ENCODE peak calls at places on chromosomes 16 and 17, in eight cellular contexts. One of them, this sample, is unnamed.

GRCh38 chr16:75789237-75789636 is 62.9 kb upstream of the CPHXL start:
- DNase-seq in tibial nerve: peak
- DNase-seq in endothelial cell of umbilical vein: peak
- DNase-seq in body of pancreas: peak
- DNase-seq in aorta: no peak
- DNase-seq in tibial artery: no peak
- DNase-seq in coronary artery: no peak
- DNase-seq in heart right ventricle: no peak
- DNase-seq in this sample: peak

GRCh38 chr17:49472527-49472926 is 22.6 kb upstream of the NGFR start:
- DNase-seq in tibial nerve: no peak
- DNase-seq in endothelial cell of umbilical vein: no peak
- DNase-seq in body of pancreas: no peak
- DNase-seq in aorta: no peak
- DNase-seq in tibial artery: no peak
- DNase-seq in coronary artery: no peak
- DNase-seq in heart right ventricle: no peak
- DNase-seq in this sample: no peak

GRCh38 chr17:47896672-47897490 is 845 bp downstream of the SP2 start:
- DNase-seq in tibial nerve: no peak
- DNase-seq in endothelial cell of umbilical vein: peak
- DNase-seq in body of pancreas: no peak
- DNase-seq in aorta: no peak
- DNase-seq in tibial artery: no peak
- DNase-seq in coronary artery: no peak
- DNase-seq in heart right ventricle: no peak
- DNase-seq in this sample: no peak

GRCh38 chr16:3123986-3124886 is 10.6 kb upstream of the ZNF213 start:
- DNase-seq in tibial nerve: peak
- DNase-seq in endothelial cell of umbilical vein: peak
- DNase-seq in body of pancreas: peak
- DNase-seq in aorta: peak
- DNase-seq in tibial artery: peak
- DNase-seq in coronary artery: peak
- DNase-seq in heart right ventricle: peak
- DNase-seq in this sample: peak

GRCh38 chr17:71905632-71906031 is 215.2 kb upstream of the SOX9 start:
- DNase-seq in tibial nerve: no peak
- DNase-seq in endothelial cell of umbilical vein: no peak
- DNase-seq in body of pancreas: no peak
- DNase-seq in aorta: no peak
- DNase-seq in tibial artery: no peak
- DNase-seq in coronary artery: no peak
- DNase-seq in heart right ventricle: no peak
- DNase-seq in this sample: no peak

GRCh38 chr17:73309727-73310555 is 1.9 kb downstream of the CDC42EP4 start:
- DNase-seq in tibial nerve: no peak
- DNase-seq in endothelial cell of umbilical vein: peak
- DNase-seq in body of pancreas: peak
- DNase-seq in aorta: no peak
- DNase-seq in tibial artery: no peak
- DNase-seq in coronary artery: peak
- DNase-seq in heart right ventricle: no peak
- DNase-seq in this sample: no peak

GRCh38 chr17:16027708-16028584 is 28.3 kb downstream of the TTC19 start:
- DNase-seq in tibial nerve: no peak
- DNase-seq in endothelial cell of umbilical vein: peak
- DNase-seq in body of pancreas: peak
- DNase-seq in aorta: no peak
- DNase-seq in tibial artery: no peak
- DNase-seq in coronary artery: no peak
- DNase-seq in heart right ventricle: no peak
- DNase-seq in this sample: peak

GRCh38 chr17:39782481-39782880 is 44.7 kb downstream of the GRB7 start:
- DNase-seq in tibial nerve: no peak
- DNase-seq in endothelial cell of umbilical vein: peak
- DNase-seq in body of pancreas: peak
- DNase-seq in aorta: no peak
- DNase-seq in tibial artery: no peak
- DNase-seq in coronary artery: no peak
- DNase-seq in heart right ventricle: no peak
- DNase-seq in this sample: no peak

GRCh38 chr16:85659805-85660511 is 28.8 kb downstream of the GINS2 start:
- DNase-seq in tibial nerve: peak
- DNase-seq in endothelial cell of umbilical vein: peak
- DNase-seq in body of pancreas: peak
- DNase-seq in aorta: peak
- DNase-seq in tibial artery: peak
- DNase-seq in coronary artery: no peak
- DNase-seq in heart right ventricle: peak
- DNase-seq in this sample: peak

GRCh38 chr17:19833914-19834313 is 33.8 kb downstream of the ULK2 start:
- DNase-seq in tibial nerve: no peak
- DNase-seq in endothelial cell of umbilical vein: no peak
- DNase-seq in body of pancreas: no peak
- DNase-seq in aorta: no peak
- DNase-seq in tibial artery: no peak
- DNase-seq in coronary artery: no peak
- DNase-seq in heart right ventricle: no peak
- DNase-seq in this sample: no peak

GRCh38 chr17:31900877-31901276 is 631 bp downstream of the UTP6 start:
- DNase-seq in tibial nerve: no peak
- DNase-seq in endothelial cell of umbilical vein: no peak
- DNase-seq in body of pancreas: no peak
- DNase-seq in aorta: no peak
- DNase-seq in tibial artery: no peak
- DNase-seq in coronary artery: no peak
- DNase-seq in heart right ventricle: no peak
- DNase-seq in this sample: peak

GRCh38 chr17:77843878-77844260 is 114.6 kb upstream of the TNRC6C start:
- DNase-seq in tibial nerve: no peak
- DNase-seq in endothelial cell of umbilical vein: no peak
- DNase-seq in body of pancreas: no peak
- DNase-seq in aorta: no peak
- DNase-seq in tibial artery: no peak
- DNase-seq in coronary artery: no peak
- DNase-seq in heart right ventricle: no peak
- DNase-seq in this sample: no peak

GRCh38 chr16:4244254-4244812 is 2.5 kb upstream of the SRL start:
- DNase-seq in tibial nerve: no peak
- DNase-seq in endothelial cell of umbilical vein: no peak
- DNase-seq in body of pancreas: peak
- DNase-seq in aorta: no peak
- DNase-seq in tibial artery: no peak
- DNase-seq in coronary artery: no peak
- DNase-seq in heart right ventricle: no peak
- DNase-seq in this sample: no peak

GRCh38 chr16:84266451-84266850 is 26.6 kb upstream of the KCNG4 start:
- DNase-seq in tibial nerve: peak
- DNase-seq in endothelial cell of umbilical vein: peak
- DNase-seq in body of pancreas: peak
- DNase-seq in aorta: no peak
- DNase-seq in tibial artery: no peak
- DNase-seq in coronary artery: no peak
- DNase-seq in heart right ventricle: no peak
- DNase-seq in this sample: no peak

GRCh38 chr17:2396192-2396567 is 4.7 kb downstream of the MNT start:
- DNase-seq in tibial nerve: no peak
- DNase-seq in endothelial cell of umbilical vein: no peak
- DNase-seq in body of pancreas: no peak
- DNase-seq in aorta: no peak
- DNase-seq in tibial artery: no peak
- DNase-seq in coronary artery: no peak
- DNase-seq in heart right ventricle: no peak
- DNase-seq in this sample: no peak

GRCh38 chr17:2395258-2396170 is 5.3 kb downstream of the MNT start:
- DNase-seq in tibial nerve: no peak
- DNase-seq in endothelial cell of umbilical vein: peak
- DNase-seq in body of pancreas: peak
- DNase-seq in aorta: no peak
- DNase-seq in tibial artery: peak
- DNase-seq in coronary artery: no peak
- DNase-seq in heart right ventricle: no peak
- DNase-seq in this sample: no peak

GRCh38 chr17:2393184-2393953 is 7.5 kb downstream of the MNT start:
- DNase-seq in tibial nerve: peak
- DNase-seq in endothelial cell of umbilical vein: peak
- DNase-seq in body of pancreas: peak
- DNase-seq in aorta: peak
- DNase-seq in tibial artery: peak
- DNase-seq in coronary artery: peak
- DNase-seq in heart right ventricle: peak
- DNase-seq in this sample: peak

GRCh38 chr17:2393954-2394749 is 6.7 kb downstream of the MNT start:
- DNase-seq in tibial nerve: no peak
- DNase-seq in endothelial cell of umbilical vein: no peak
- DNase-seq in body of pancreas: no peak
- DNase-seq in aorta: no peak
- DNase-seq in tibial artery: no peak
- DNase-seq in coronary artery: no peak
- DNase-seq in heart right ventricle: no peak
- DNase-seq in this sample: no peak

DNA sequence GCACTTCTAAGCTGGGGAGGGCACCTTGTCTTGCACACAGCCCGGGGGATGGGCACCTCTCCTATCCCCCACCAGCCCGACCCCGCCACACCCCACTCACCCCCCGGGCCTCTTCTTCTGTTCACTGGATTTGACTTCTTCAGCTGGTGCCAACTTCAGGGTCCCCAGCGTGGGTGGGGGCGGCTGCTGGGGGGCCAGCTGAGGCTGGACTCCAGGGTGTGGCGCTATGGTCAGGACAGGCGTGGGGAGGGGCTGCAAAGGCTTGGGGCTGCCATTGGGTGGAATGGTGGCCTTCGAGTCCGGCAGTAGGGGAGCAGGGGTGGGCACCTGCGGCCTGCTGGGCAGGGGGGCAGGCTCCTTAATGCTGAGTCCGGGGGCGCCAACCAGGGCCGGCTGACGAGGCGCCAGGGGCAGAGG is 6.1 kb downstream of the MNT start:
- DNase-seq in tibial nerve: no peak
- DNase-seq in endothelial cell of umbilical vein: no peak
- DNase-seq in body of pancreas: no peak
- DNase-seq in aorta: no peak
- DNase-seq in tibial artery: no peak
- DNase-seq in coronary artery: no peak
- DNase-seq in heart right ventricle: no peak
- DNase-seq in this sample: no peak
- H3K27ac ChIP-seq in tibial nerve: peak
- H3K27ac ChIP-seq in endothelial cell of umbilical vein: no peak
- H3K27ac ChIP-seq in body of pancreas: peak
- H3K27ac ChIP-seq in aorta: no peak
- H3K27ac ChIP-seq in tibial artery: peak
- H3K27ac ChIP-seq in coronary artery: peak
- H3K27ac ChIP-seq in heart right ventricle: peak
- H3K27ac ChIP-seq in this sample: no peak

DNA sequence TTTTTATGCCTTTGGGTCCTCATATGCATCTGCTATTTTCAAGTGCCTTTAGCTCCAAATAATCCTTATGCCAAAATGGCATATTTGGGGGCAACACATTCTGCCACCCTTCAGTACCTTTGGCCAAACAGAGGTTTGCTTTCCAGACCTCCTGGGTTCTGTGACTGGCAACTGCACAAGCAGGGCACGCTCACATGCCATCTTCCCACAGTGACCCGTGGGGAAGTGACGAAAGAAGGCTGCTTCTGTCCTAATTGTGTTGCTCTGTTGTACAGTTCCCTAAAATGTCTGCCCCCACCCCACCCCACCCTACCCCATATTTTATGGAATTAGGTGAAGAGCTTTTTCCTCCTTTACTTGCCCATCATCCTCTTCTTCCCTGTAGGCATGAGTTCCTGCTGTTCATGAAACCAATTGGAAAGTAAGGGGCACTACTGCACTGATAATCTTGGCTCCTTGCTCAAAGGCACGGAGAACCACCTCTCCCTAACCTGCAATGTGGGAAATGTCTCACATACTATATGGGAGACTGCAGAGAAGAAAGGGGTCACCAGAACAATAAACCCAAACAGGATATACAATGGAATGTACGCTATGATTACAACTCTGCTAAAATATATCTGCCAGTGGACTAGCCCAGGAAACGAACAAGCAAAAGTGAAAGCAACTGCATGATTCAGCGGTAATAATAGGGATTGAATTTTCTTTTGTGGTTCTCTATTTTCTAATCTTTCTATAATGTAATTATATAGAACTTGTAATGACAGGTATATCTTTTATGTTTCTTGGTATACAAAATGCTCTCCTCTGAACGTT is 3.3 kb upstream of the SLFN12L start:
- DNase-seq in tibial nerve: peak
- DNase-seq in endothelial cell of umbilical vein: peak
- DNase-seq in body of pancreas: peak
- DNase-seq in aorta: no peak
- DNase-seq in tibial artery: no peak
- DNase-seq in coronary artery: no peak
- DNase-seq in heart right ventricle: no peak
- DNase-seq in this sample: no peak
- H3K4me3 ChIP-seq in tibial nerve: peak
- H3K4me3 ChIP-seq in endothelial cell of umbilical vein: peak
- H3K4me3 ChIP-seq in body of pancreas: no peak
- H3K4me3 ChIP-seq in aorta: no peak
- H3K4me3 ChIP-seq in tibial artery: peak
- H3K4me3 ChIP-seq in coronary artery: peak
- H3K4me3 ChIP-seq in heart right ventricle: peak
- H3K4me3 ChIP-seq in this sample: peak

DNA sequence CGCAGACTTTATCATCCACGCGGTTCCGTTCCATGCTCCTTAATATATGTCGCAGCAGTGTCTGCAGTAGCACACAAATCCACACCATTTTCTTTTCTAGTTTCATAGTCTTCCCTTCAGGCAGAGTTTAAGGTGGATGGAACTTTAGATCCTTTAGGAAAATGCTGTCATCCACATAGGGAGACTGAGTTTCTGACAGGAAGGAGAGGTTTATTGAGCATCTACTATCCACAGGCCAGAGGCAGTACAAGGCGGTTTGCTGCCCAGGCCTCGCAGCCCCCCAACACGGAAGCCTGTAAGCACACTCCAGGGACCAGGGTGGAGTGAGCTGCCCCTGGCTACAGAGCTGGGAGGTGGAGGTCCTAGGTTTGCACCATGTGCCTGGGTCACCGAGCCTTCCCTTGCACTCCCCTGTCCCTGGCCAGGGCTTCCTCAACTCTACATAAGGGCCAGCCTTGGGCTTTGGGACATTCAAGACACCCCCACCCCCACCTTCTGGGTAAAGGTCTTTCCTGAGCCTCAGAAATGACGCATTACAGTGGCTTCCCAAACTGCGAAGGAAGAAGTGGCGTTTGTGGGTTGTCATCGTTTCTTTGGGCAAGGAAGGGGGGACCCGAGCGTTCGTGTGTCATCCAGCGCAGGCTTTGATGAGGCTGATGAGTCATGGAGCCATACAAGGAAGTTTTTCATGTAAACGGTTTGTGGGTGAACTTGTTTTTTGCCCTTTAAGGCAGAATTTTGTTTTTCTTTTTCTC is 146.5 kb upstream of the PLCG2 start:
- DNase-seq in tibial nerve: no peak
- DNase-seq in endothelial cell of umbilical vein: peak
- DNase-seq in body of pancreas: peak
- DNase-seq in aorta: no peak
- DNase-seq in tibial artery: peak
- DNase-seq in coronary artery: no peak
- DNase-seq in heart right ventricle: no peak
- DNase-seq in this sample: peak
- H3K27ac ChIP-seq in tibial nerve: peak
- H3K27ac ChIP-seq in endothelial cell of umbilical vein: peak
- H3K27ac ChIP-seq in body of pancreas: no peak
- H3K27ac ChIP-seq in aorta: no peak
- H3K27ac ChIP-seq in tibial artery: no peak
- H3K27ac ChIP-seq in coronary artery: peak
- H3K27ac ChIP-seq in heart right ventricle: no peak
- H3K27ac ChIP-seq in this sample: peak

GRCh38 chr16:53848950-53849349 is 145.0 kb downstream of the FTO start:
- DNase-seq in tibial nerve: no peak
- DNase-seq in endothelial cell of umbilical vein: no peak
- DNase-seq in body of pancreas: no peak
- DNase-seq in aorta: no peak
- DNase-seq in tibial artery: no peak
- DNase-seq in coronary artery: no peak
- DNase-seq in heart right ventricle: no peak
- DNase-seq in this sample: no peak
- H3K4me3 ChIP-seq in tibial nerve: no peak
- H3K4me3 ChIP-seq in endothelial cell of umbilical vein: no peak
- H3K4me3 ChIP-seq in body of pancreas: no peak
- H3K4me3 ChIP-seq in aorta: no peak
- H3K4me3 ChIP-seq in tibial artery: no peak
- H3K4me3 ChIP-seq in coronary artery: no peak
- H3K4me3 ChIP-seq in heart right ventricle: no peak
- H3K4me3 ChIP-seq in this sample: no peak